ENCODE peak calls at places on chromosomes 11 and 22, in five cellular contexts. Q, A, H, F and E are unnamed samples.

GRCh38 chr11:86938900-86939880 is 16.0 kb downstream of the FZD4 start:
- DNase-seq in Q (no peak), A (peak; percentile 55), H (peak; percentile 52), F (no peak), E (no peak)

GRCh38 chr11:706957-707816 is 1.2 kb downstream of the EPS8L2 start:
- DNase-seq in Q (no peak), A (peak; percentile 39), H (no peak), F (peak; percentile 79), E (no peak)

GRCh38 chr11:73198677-73199076 is 19.4 kb upstream of the P2RY2 start:
- DNase-seq in Q (peak; percentile 32), A (peak; percentile 70), H (no peak), F (no peak), E (no peak)

GRCh38 chr11:10658621-10659338 is 34.8 kb downstream of the IRAG1 start:
- DNase-seq in Q (no peak), A (no peak), H (no peak), F (no peak), E (no peak)

GRCh38 chr11:101721270-101721669 is 137.5 kb upstream of the TRPC6 start:
- DNase-seq in Q (peak; percentile 20), A (peak; percentile 3), H (no peak), F (no peak), E (no peak)

GRCh38 chr11:8258771-8259170 is 4.9 kb downstream of the LMO1 start:
- DNase-seq in Q (peak; percentile 27), A (no peak), H (no peak), F (no peak), E (no peak)

GRCh38 chr11:60492488-60493009 is at the start of gene MS4A12:
- DNase-seq in Q (no peak), A (no peak), H (no peak), F (no peak), E (no peak)

GRCh38 chr22:26579331-26579886 is 10.5 kb downstream of the TPST2 start:
- DNase-seq in Q (no peak), A (no peak), H (no peak), F (peak; percentile 29), E (no peak)

GRCh38 chr22:20084547-20085413 is 4.7 kb downstream of the DGCR8 start:
- DNase-seq in Q (no peak), A (no peak), H (no peak), F (peak; percentile 76), E (peak; percentile 45)

GRCh38 chr22:45284705-45285305 is at the start of gene UPK3A:
- DNase-seq in Q (no peak), A (peak; percentile 62), H (peak; percentile 55), F (peak; percentile 84), E (no peak)